ENCODE peak calls at places on chromosomes 12 and 14, in seven cellular contexts. P, V, Y, J, K, M and S are unnamed samples.
A peak's percentile ranks its signal among the peaks of the same experiment; 100 is the strongest.

GRCh38 chr12:10205251-10205807 is 7.3 kb upstream of the GABARAPL1 start:
- DNase-seq in P (no peak), V (no peak), Y (no peak), J (no peak), K (no peak), M (no peak), S (no peak)

GRCh38 chr12:24851341-24851740 is 97.6 kb downstream of the BCAT1 start:
- DNase-seq in P (no peak), V (no peak), Y (no peak), J (no peak), K (no peak), M (no peak), S (no peak)

GRCh38 chr14:81132492-81132891 is 88.3 kb downstream of the GTF2A1 start:
- DNase-seq in P (no peak), V (no peak), Y (no peak), J (no peak), K (no peak), M (no peak), S (no peak)

GRCh38 chr14:71665157-71665556 is 267.1 kb upstream of the RGS6 start:
- DNase-seq in P (no peak), V (no peak), Y (no peak), J (no peak), K (no peak), M (no peak), S (no peak)

GRCh38 chr14:44404599-44405349 is 102.3 kb downstream of the FSCB start:
- DNase-seq in P (no peak), V (no peak), Y (no peak), J (no peak), K (no peak), M (no peak), S (no peak)

GRCh38 chr12:69563166-69563762 is 22.0 kb upstream of the CCT2 start:
- DNase-seq in P (no peak), V (no peak), Y (no peak), J (no peak), K (no peak), M (no peak), S (no peak)

GRCh38 chr14:63492391-63492790 is 50.8 kb downstream of the PPP2R5E start:
- DNase-seq in P (no peak), V (no peak), Y (no peak), J (no peak), K (no peak), M (no peak), S (no peak)

GRCh38 chr14:81565441-81566290 is 32.0 kb upstream of the SEL1L start:
- DNase-seq in P (no peak), V (no peak), Y (no peak), J (peak; percentile 57), K (no peak), M (no peak), S (peak; percentile 43)

DNA sequence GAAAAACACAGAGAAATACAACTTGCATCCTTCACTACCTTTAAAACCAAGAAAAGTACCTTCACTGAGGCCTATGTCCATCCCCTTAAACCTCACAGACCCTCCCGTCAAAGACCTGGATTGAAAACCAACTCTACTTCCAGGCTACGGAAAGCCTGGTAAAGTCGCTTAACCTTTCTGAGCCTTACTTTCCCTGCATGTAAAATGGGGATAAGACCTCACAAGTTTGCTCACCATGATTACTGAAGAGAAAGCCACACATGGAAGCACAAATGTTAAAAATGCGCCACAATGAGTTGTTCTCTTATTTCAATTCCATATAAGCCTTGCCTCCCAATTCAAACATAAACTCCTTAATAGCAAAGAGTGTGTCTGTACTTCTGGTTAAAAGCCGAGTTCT is 8.4 kb downstream of the ACTN1 start:
- DNase-seq in P (no peak), V (no peak), Y (no peak), J (no peak), K (no peak), M (no peak), S (no peak)
- H3K36me3 ChIP-seq in P (peaks cover 38% of the 10 kb centered on the region), V (peaks cover 46% of the 10 kb centered on the region), Y (no peaks in the 10 kb centered on the region), J (no peaks in the 10 kb centered on the region), K (no peaks in the 10 kb centered on the region), M (peaks cover 28% of the 10 kb centered on the region), S (no peaks in the 10 kb centered on the region)

GRCh38 chr12:108567388-108567787 is 5.0 kb downstream of the ISCU start:
- DNase-seq in P (no peak), V (no peak), Y (no peak), J (no peak), K (no peak), M (no peak), S (no peak)
- H3K36me3 ChIP-seq in P (peaks cover 58% of the 10 kb centered on the region), V (peaks cover 49% of the 10 kb centered on the region), Y (peaks cover 16% of the 10 kb centered on the region), J (peaks cover 50% of the 10 kb centered on the region), K (peaks cover 46% of the 10 kb centered on the region), M (peaks cover 63% of the 10 kb centered on the region), S (peaks cover 46% of the 10 kb centered on the region)

GRCh38 chr12:71780207-71780822 is 25.7 kb downstream of the RAB21 start:
- DNase-seq in P (no peak), V (peak; percentile 43), Y (peak; percentile 26), J (peak; percentile 73), K (no peak), M (no peak), S (peak; percentile 32)

GRCh38 chr12:71786840-71787239 is 32.2 kb downstream of the RAB21 start:
- DNase-seq in P (no peak), V (no peak), Y (no peak), J (no peak), K (no peak), M (no peak), S (no peak)

GRCh38 chr12:71787574-71787973 is 32.9 kb downstream of the RAB21 start:
- DNase-seq in P (no peak), V (no peak), Y (no peak), J (no peak), K (no peak), M (no peak), S (no peak)

DNA sequence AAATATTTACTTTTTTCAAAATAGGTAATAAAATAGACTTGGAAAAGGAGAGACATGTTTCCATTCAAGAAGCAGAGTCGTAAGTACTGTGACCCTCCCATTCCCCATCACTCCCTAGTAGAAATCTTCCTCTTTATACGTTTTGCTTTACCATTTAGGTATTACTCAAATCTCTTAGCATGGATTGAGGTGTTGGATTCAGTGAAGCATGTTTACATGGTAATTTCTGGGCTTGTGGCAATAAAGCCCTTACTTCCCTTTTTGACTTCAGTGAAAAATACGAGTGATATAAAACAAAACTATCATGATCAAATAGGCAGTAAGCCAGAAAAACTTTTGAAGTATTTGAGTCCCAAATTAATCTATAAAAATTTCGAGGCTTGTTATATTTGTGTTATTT is 27.3 kb downstream of the RAB21 start:
- DNase-seq in P (no peak), V (no peak), Y (no peak), J (no peak), K (no peak), M (no peak), S (no peak)
- H3K36me3 ChIP-seq in P (peaks cover 52% of the 10 kb centered on the region), V (peaks cover 42% of the 10 kb centered on the region), Y (peaks cover 8% of the 10 kb centered on the region), J (peaks cover 10% of the 10 kb centered on the region), K (peaks cover 2% of the 10 kb centered on the region), M (peaks cover 41% of the 10 kb centered on the region), S (peaks cover 33% of the 10 kb centered on the region)

GRCh38 chr12:56931474-56931978 is 2.7 kb downstream of the SDR9C7 start:
- DNase-seq in P (no peak), V (peak; percentile 46), Y (no peak), J (peak; percentile 69), K (no peak), M (no peak), S (peak; percentile 35)

GRCh38 chr12:56932146-56932545 is 2.1 kb downstream of the SDR9C7 start:
- DNase-seq in P (no peak), V (no peak), Y (no peak), J (no peak), K (no peak), M (no peak), S (no peak)

GRCh38 chr12:56930241-56930640 is 4.0 kb downstream of the SDR9C7 start:
- DNase-seq in P (no peak), V (no peak), Y (no peak), J (no peak), K (no peak), M (no peak), S (no peak)

GRCh38 chr12:56928262-56928661 is 5.9 kb downstream of the SDR9C7 start:
- DNase-seq in P (no peak), V (no peak), Y (no peak), J (no peak), K (no peak), M (no peak), S (no peak)

GRCh38 chr12:56929780-56930179 is 4.4 kb downstream of the SDR9C7 start:
- DNase-seq in P (no peak), V (no peak), Y (no peak), J (no peak), K (no peak), M (no peak), S (no peak)
- H3K36me3 ChIP-seq in P (no peaks in the 10 kb centered on the region), V (no peaks in the 10 kb centered on the region), Y (no peaks in the 10 kb centered on the region), J (no peaks in the 10 kb centered on the region), K (no peaks in the 10 kb centered on the region), M (no peaks in the 10 kb centered on the region), S (no peaks in the 10 kb centered on the region)

GRCh38 chr12:95687937-95688336 is 102.6 kb downstream of the NTN4 start:
- DNase-seq in P (no peak), V (no peak), Y (no peak), J (no peak), K (no peak), M (no peak), S (no peak)

GRCh38 chr12:95693689-95694088 is 96.9 kb downstream of the NTN4 start:
- DNase-seq in P (no peak), V (no peak), Y (no peak), J (no peak), K (no peak), M (no peak), S (no peak)

GRCh38 chr12:95694148-95694547 is 96.4 kb downstream of the NTN4 start:
- DNase-seq in P (no peak), V (no peak), Y (no peak), J (peak; percentile 41), K (no peak), M (peak; percentile 77), S (no peak)

GRCh38 chr12:95695741-95696140 is 94.8 kb downstream of the NTN4 start:
- DNase-seq in P (no peak), V (no peak), Y (no peak), J (no peak), K (no peak), M (no peak), S (no peak)

GRCh38 chr12:95690861-95691635 is 99.5 kb downstream of the NTN4 start:
- DNase-seq in P (no peak), V (no peak), Y (no peak), J (no peak), K (no peak), M (no peak), S (no peak)
- H3K36me3 ChIP-seq in P (no peaks in the 10 kb centered on the region), V (no peaks in the 10 kb centered on the region), Y (no peaks in the 10 kb centered on the region), J (no peaks in the 10 kb centered on the region), K (no peaks in the 10 kb centered on the region), M (no peaks in the 10 kb centered on the region), S (no peaks in the 10 kb centered on the region)

DNA sequence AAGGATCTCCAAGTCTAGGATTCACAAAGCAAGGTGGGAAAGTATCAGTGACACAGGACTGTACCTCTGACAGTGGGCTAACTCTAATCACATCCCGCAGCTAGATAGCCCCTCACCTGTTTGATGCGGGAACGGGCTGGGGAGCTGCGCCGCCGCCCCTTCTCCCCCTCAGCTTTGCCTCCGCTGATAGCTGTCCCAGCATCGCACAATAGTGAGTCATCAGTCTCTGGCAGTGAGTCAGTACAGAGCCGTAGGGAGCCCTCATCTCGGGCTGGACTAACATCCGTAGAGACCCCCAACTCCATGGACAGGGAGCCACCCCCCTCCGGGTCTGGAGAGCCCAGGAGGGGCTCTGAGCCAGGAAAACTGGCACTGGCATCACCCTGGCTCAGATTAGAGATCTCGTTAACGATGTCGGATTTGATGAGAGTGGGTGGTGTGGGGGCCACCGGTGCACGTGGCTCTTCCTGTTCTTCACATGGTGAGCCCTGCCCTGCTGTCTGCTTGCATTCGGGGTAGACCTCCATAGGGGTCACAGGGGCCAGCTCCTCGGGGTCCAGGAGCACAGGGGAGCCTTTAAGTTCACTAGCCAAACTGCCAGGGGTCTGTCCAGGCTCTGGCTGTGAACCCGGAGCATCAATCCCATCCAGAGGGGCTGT is 10.9 kb downstream of the KMT2D start:
- DNase-seq in P (no peak), V (no peak), Y (no peak), J (no peak), K (no peak), M (no peak), S (no peak)
- H3K36me3 ChIP-seq in P (peaks cover 100% of the 10 kb centered on the region), V (peaks cover 59% of the 10 kb centered on the region), Y (peaks cover 74% of the 10 kb centered on the region), J (peaks cover 41% of the 10 kb centered on the region), K (peaks cover 83% of the 10 kb centered on the region), M (peaks cover 100% of the 10 kb centered on the region), S (peaks cover 96% of the 10 kb centered on the region)